ENCODE peak calls at places on chromosomes 12 and 14, in five cellular contexts. M, P, T, J and L are unnamed samples.

GRCh38 chr12:47077206-47078085 is 2.0 kb upstream of the PCED1B start:
- DNase-seq in J (no peak), T (no peak), P (no peak), M (no peak), L (no peak)

GRCh38 chr14:64971452-64971889 is 665 bp downstream of the RAB15 start:
- DNase-seq in J (no peak), T (no peak), M (no peak), P (no peak), L (no peak)

GRCh38 chr12:122121341-122122192 is 43.0 kb downstream of the MLXIP start:
- DNase-seq in M (no peak), J (no peak), P (no peak), T (no peak), L (no peak)

GRCh38 chr12:101181776-101182175 is 28.3 kb downstream of the SLC5A8 start:
- DNase-seq in M (peak), T (no peak), J (no peak), P (no peak), L (no peak)

GRCh38 chr12:28189774-28190320 is 409 bp upstream of the CCDC91 start:
- DNase-seq in P (no peak), T (no peak), J (peak), M (no peak), L (no peak)

GRCh38 chr14:78153069-78153351 is 17.2 kb upstream of the NRXN3 start:
- DNase-seq in J (no peak), M (no peak), T (no peak), P (no peak), L (no peak)

GRCh38 chr12:124461851-124462623 is 105.4 kb downstream of the NCOR2 start:
- DNase-seq in T (no peak), J (no peak), M (no peak), P (no peak), L (peak)

GRCh38 chr12:100539209-100539608 is 34.3 kb upstream of the GAS2L3 start:
- DNase-seq in M (peak), J (peak), T (peak), P (peak), L (peak)

GRCh38 chr14:29861996-29862395 is 65.7 kb downstream of the PRKD1 start:
- DNase-seq in J (no peak), T (no peak), M (no peak), P (no peak), L (no peak)

GRCh38 chr12:106652510-106653015 is 69.8 kb downstream of the RFX4 start:
- DNase-seq in J (no peak), M (no peak), T (no peak), P (no peak), L (no peak)

GRCh38 chr14:41285193-41285748 is 321.4 kb upstream of the LRFN5 start:
- DNase-seq in J (peak), P (peak), T (no peak), M (peak), L (peak)

GRCh38 chr14:93072659-93073365 is 42.9 kb downstream of the ITPK1 start:
- DNase-seq in P (no peak), M (no peak), T (no peak), J (no peak), L (peak)

GRCh38 chr12:74449872-74450271 is 87.8 kb upstream of the ATXN7L3B start:
- DNase-seq in J (no peak), P (no peak), M (peak), T (no peak), L (no peak)

GRCh38 chr12:82883396-82884360 is 197.0 kb downstream of the TMTC2 start:
- DNase-seq in P (no peak), M (no peak), T (no peak), J (peak), L (no peak)

GRCh38 chr14:101074124-101075024 is 170.9 kb upstream of the RTL1 start:
- DNase-seq in M (no peak), P (no peak), J (no peak), T (no peak), L (no peak)

GRCh38 chr12:38934696-38935095 is 29.3 kb upstream of the CPNE8 start:
- DNase-seq in P (no peak), T (no peak), J (no peak), M (no peak), L (no peak)

GRCh38 chr14:43481864-43482263 is 1025.2 kb downstream of the FSCB start:
- DNase-seq in J (no peak), M (no peak), T (no peak), P (no peak), L (no peak)

GRCh38 chr12:107320929-107321618 is 227.7 kb upstream of the CRY1 start:
- DNase-seq in M (no peak), T (peak), J (no peak), P (peak), L (no peak)

GRCh38 chr14:70972107-70972976 is 65.1 kb downstream of the PCNX1 start:
- DNase-seq in M (peak), T (peak), J (peak), P (peak), L (peak)

GRCh38 chr14:64388533-64389243 is 535 bp downstream of the MTHFD1 start:
- DNase-seq in M (peak), J (no peak), T (no peak), P (no peak), L (peak)

GRCh38 chr14:99067927-99068326 is 204.1 kb downstream of the BCL11B start:
- DNase-seq in J (no peak), M (no peak), P (peak), T (peak), L (no peak)

GRCh38 chr14:104687601-104688504 is 1.6 kb upstream of the INF2 start:
- DNase-seq in J (no peak), T (peak), P (no peak), M (peak), L (peak)

GRCh38 chr12:93089805-93090569 is 160.9 kb upstream of the EEA1 start:
- DNase-seq in P (no peak), M (peak), J (no peak), T (no peak), L (no peak)

GRCh38 chr14:95313707-95314106 is 6.0 kb downstream of the CLMN start:
- DNase-seq in T (no peak), J (no peak), M (peak), P (no peak), L (peak)

GRCh38 chr14:73814158-73814557 is 37.5 kb upstream of the PTGR2 start:
- DNase-seq in T (no peak), M (no peak), J (no peak), P (no peak), L (no peak)

GRCh38 chr14:104387000-104387384 is 192.6 kb upstream of the C14orf180 start:
- DNase-seq in J (no peak), P (no peak), T (peak), M (no peak), L (no peak)

GRCh38 chr14:50775357-50775756 is 55.6 kb downstream of the NIN start:
- DNase-seq in P (no peak), J (no peak), T (no peak), M (peak), L (peak)

GRCh38 chr14:51283402-51283825 is 43.4 kb downstream of the TMX1 start:
- DNase-seq in T (no peak), J (peak), M (peak), P (no peak), L (peak)

GRCh38 chr12:80988986-80989385 is 51.3 kb upstream of the LIN7A start:
- DNase-seq in T (no peak), J (no peak), P (no peak), M (no peak), L (no peak)

GRCh38 chr14:93960108-93960475 is 16.3 kb downstream of the ASB2 start:
- DNase-seq in J (no peak), P (no peak), T (no peak), M (no peak), L (no peak)

GRCh38 chr14:53710615-53711014 is 246.0 kb downstream of the BMP4 start:
- DNase-seq in J (no peak), P (no peak), M (no peak), T (no peak), L (no peak)

GRCh38 chr12:19873146-19873545 is 433.9 kb downstream of the AEBP2 start:
- DNase-seq in T (no peak), P (no peak), M (peak), J (no peak), L (no peak)

GRCh38 chr14:100712490-100712889 is 14.2 kb upstream of the DLK1 start:
- DNase-seq in J (no peak), P (no peak), T (no peak), M (no peak), L (no peak)

GRCh38 chr12:42326466-42327226 is 679 bp downstream of the PPHLN1 start:
- DNase-seq in T (no peak), J (no peak), M (peak), P (no peak), L (peak)

GRCh38 chr14:98926802-98927201 is 345.2 kb downstream of the BCL11B start:
- DNase-seq in J (no peak), P (no peak), T (no peak), M (no peak), L (no peak)

GRCh38 chr12:58314610-58315009 is 373.2 kb downstream of the ATP23 start:
- DNase-seq in J (no peak), T (no peak), P (no peak), M (peak), L (peak)
- H3K23ac ChIP-seq in J (no peak), T (no peak), P (no peak), M (no peak), L (no peak)

GRCh38 chr14:23219075-23219474 is 18.7 kb upstream of the RNF212B start:
- DNase-seq in M (no peak), J (no peak), P (no peak), T (no peak), L (no peak)
- H2BK12ac ChIP-seq in M (no peak), J (no peak), P (no peak), T (no peak), L (no peak)

GRCh38 chr12:5094550-5094949 is 50.9 kb downstream of the KCNA5 start:
- DNase-seq in P (no peak), T (no peak), J (no peak), M (no peak), L (peak)
- H3K4ac ChIP-seq in P (no peak), T (no peak), J (no peak), M (no peak), L (no peak)

DNA sequence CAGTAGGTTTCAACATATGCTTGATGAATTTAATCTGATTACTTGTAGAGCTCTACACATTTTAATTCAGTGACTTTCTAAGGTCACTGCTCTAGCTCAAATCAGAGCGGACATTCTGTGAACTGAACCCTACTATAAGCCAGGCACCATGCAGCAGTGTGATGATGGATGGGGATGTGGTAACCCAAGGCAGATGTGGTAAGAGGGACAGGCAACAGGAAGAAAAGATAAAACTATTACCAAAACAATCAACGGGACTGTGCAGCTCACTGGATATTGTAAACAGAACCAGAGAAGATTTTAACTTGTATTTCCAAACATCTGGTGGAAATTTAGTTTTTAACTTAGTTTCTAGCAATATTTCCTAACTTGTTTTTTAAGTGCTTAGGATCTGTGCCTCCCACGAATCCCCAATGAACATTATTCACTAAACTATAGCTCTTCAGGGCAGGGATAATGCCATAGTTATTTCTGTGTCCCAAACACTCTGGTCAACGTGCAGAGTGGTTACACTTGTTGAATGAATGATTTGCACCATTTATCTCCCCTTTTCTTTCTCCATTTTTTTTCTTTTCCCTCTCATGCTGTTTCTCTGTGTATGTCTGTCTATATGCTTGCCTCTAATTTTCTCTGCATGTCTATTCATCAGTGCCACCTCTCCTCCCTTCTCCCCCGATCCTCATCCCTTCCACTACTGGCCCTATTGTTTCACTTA is 3.0 kb downstream of the ERO1A start:
- DNase-seq in J (no peak), P (no peak), T (no peak), M (peak), L (no peak)
- H3K23ac ChIP-seq in J (no peak), P (no peak), T (no peak), M (no peak), L (no peak)

GRCh38 chr12:132312516-132312915 is 16.9 kb downstream of the GALNT9 start:
- DNase-seq in T (no peak), J (no peak), P (no peak), M (no peak), L (no peak)
- H2BK12ac ChIP-seq in T (no peak), J (no peak), P (no peak), M (no peak), L (no peak)